ENCODE peak calls at places on chromosomes 13 and 19, in nine cellular contexts. H is A673, T is GM23338, D is mucosa of descending colon, P is NT2/D1, N is suprapubic skin, G is cardiac muscle cell, W is transverse colon, E is IMR-90. J is an unnamed sample. For H3K36me3 and H3K4me1, the result is how much of the 10 kb centered on the place peaks cover.

GRCh38 chr13:40598599-40598998 is 67.8 kb downstream of the FOXO1 start:
- DNase-seq in G (no peak), E (no peak), N (no peak), W (no peak), D (no peak), T (no peak), P (no peak), H (no peak), J (no peak)

GRCh38 chr13:89628567-89628966 is 1718.9 kb upstream of the MIR17HG start:
- DNase-seq in H (no peak), T (no peak), E (no peak), W (no peak), P (no peak), D (no peak), N (no peak), G (no peak), J (peak)

GRCh38 chr13:102033316-102033715 is 368.5 kb downstream of the FGF14 start:
- DNase-seq in D (no peak), P (no peak), T (no peak), N (no peak), G (no peak), E (no peak), W (no peak), H (no peak), J (no peak)

GRCh38 chr13:45807520-45808099 is 43.9 kb downstream of the SIAH3 start:
- DNase-seq in H (peak), G (peak), T (peak), D (no peak), N (no peak), W (no peak), E (peak), P (peak), J (peak)

GRCh38 chr13:99418663-99419140 is 82.6 kb upstream of the TM9SF2 start:
- DNase-seq in G (no peak), H (no peak), N (peak), T (no peak), D (no peak), E (no peak), W (no peak), P (no peak), J (no peak)

GRCh38 chr19:4557971-4558941 is 1.2 kb downstream of the SEMA6B start:
- DNase-seq in G (peak), H (peak), D (no peak), T (peak), W (peak), N (no peak), E (no peak), P (peak), J (peak)

GRCh38 chr13:99215466-99215865 is 14.8 kb downstream of the UBAC2 start:
- DNase-seq in G (no peak), D (peak), N (no peak), T (no peak), E (no peak), P (no peak), W (no peak), H (no peak), J (no peak)

GRCh38 chr13:110262494-110262893 is 44.5 kb downstream of the COL4A1 start:
- DNase-seq in N (no peak), T (no peak), H (no peak), D (no peak), W (no peak), G (no peak), P (no peak), E (no peak), J (no peak)

GRCh38 chr13:34065915-34066314 is 248.0 kb downstream of the RFC3 start:
- DNase-seq in W (no peak), P (no peak), N (no peak), D (no peak), H (no peak), E (no peak), G (no peak), T (no peak), J (no peak)

GRCh38 chr13:94525781-94526180 is 46.3 kb upstream of the DCT start:
- DNase-seq in N (no peak), G (no peak), P (no peak), E (no peak), H (no peak), D (no peak), W (no peak), T (no peak), J (no peak)

GRCh38 chr19:45400192-45400591 is 4.7 kb downstream of the PPP1R13L start:
- DNase-seq in E (no peak), H (no peak), N (no peak), W (no peak), T (no peak), D (no peak), P (no peak), G (no peak), J (no peak)

GRCh38 chr13:44219808-44220544 is 153.6 kb upstream of the SERP2 start:
- DNase-seq in G (peak), P (no peak), E (peak), H (no peak), T (no peak), D (no peak), N (no peak), W (no peak), J (no peak)

GRCh38 chr19:38924383-38924782 is 6.2 kb downstream of the SARS2 start:
- DNase-seq in E (no peak), W (no peak), G (no peak), H (no peak), P (no peak), N (no peak), T (no peak), D (no peak), J (no peak)

GRCh38 chr13:92362717-92363116 is 863.9 kb upstream of the GPC6 start:
- DNase-seq in G (peak), T (no peak), E (peak), D (no peak), H (no peak), W (no peak), N (no peak), P (no peak), J (no peak)

GRCh38 chr13:113548171-113548641 is 36.3 kb upstream of the TFDP1 start:
- DNase-seq in H (no peak), T (no peak), E (no peak), N (no peak), G (peak), P (no peak), D (no peak), W (peak), J (no peak)

GRCh38 chr13:83085186-83085900 is 796.9 kb downstream of the SLITRK1 start:
- DNase-seq in D (no peak), P (no peak), T (no peak), G (peak), H (peak), N (no peak), W (no peak), E (peak), J (no peak)

GRCh38 chr19:8096071-8096470 is 43.5 kb downstream of the CCL25 start:
- DNase-seq in N (no peak), P (no peak), W (no peak), E (no peak), D (no peak), G (no peak), T (peak), H (no peak), J (no peak)

GRCh38 chr13:110264685-110265275 is 42.2 kb downstream of the COL4A1 start:
- DNase-seq in N (no peak), P (no peak), G (no peak), D (no peak), E (no peak), T (no peak), H (no peak), W (no peak), J (no peak)

GRCh38 chr13:95137096-95137495 is 164.2 kb downstream of the ABCC4 start:
- DNase-seq in H (peak), P (no peak), D (no peak), T (no peak), N (no peak), E (peak), G (no peak), W (no peak), J (no peak)

GRCh38 chr19:30090476-30090875 is 148.4 kb downstream of the URI1 start:
- DNase-seq in E (no peak), N (no peak), T (no peak), W (no peak), H (no peak), D (no peak), P (no peak), G (no peak), J (no peak)

GRCh38 chr13:41019027-41019487 is at the start of gene ELF1:
- DNase-seq in T (peak), W (peak), P (no peak), N (no peak), H (peak), D (peak), G (peak), E (peak), J (no peak)

GRCh38 chr13:76014618-76015315 is 378.6 kb downstream of the LMO7 start:
- DNase-seq in G (peak), W (no peak), P (no peak), N (no peak), E (peak), D (no peak), H (no peak), T (no peak), J (no peak)

GRCh38 chr13:32314968-32315254 is 252 bp downstream of the ZAR1L start:
- DNase-seq in D (no peak), P (no peak), T (peak), H (peak), W (peak), G (peak), N (no peak), E (peak), J (peak)

GRCh38 chr13:110944121-110944967 is 29.5 kb upstream of the ANKRD10 start:
- DNase-seq in T (peak), G (peak), W (peak), P (no peak), D (no peak), E (peak), H (peak), N (no peak), J (peak)

GRCh38 chr19:49019242-49019932 is 2.5 kb upstream of the LHB start:
- DNase-seq in H (peak), G (peak), T (peak), W (peak), D (peak), N (peak), P (peak), E (peak), J (peak)

GRCh38 chr13:106275441-106276032 is 259.9 kb downstream of the EFNB2 start:
- DNase-seq in T (no peak), H (no peak), D (no peak), E (no peak), W (no peak), N (no peak), P (no peak), G (peak), J (no peak)

GRCh38 chr13:92175330-92175729 is 776.9 kb downstream of the GPC5 start:
- DNase-seq in P (peak), W (no peak), T (peak), D (no peak), H (peak), N (no peak), G (peak), E (peak), J (peak)

GRCh38 chr13:38998739-38999138 is 8.1 kb upstream of the STOML3 start:
- DNase-seq in N (no peak), E (no peak), D (no peak), T (no peak), W (no peak), G (no peak), P (no peak), H (no peak), J (no peak)

GRCh38 chr19:50663280-50663790 is 14.1 kb downstream of the C19orf81 start:
- DNase-seq in T (no peak), G (no peak), W (no peak), D (no peak), P (no peak), E (no peak), N (no peak), H (no peak), J (peak)

GRCh38 chr13:30847697-30848307 is 58.3 kb upstream of the MEDAG start:
- DNase-seq in H (peak), D (no peak), T (no peak), P (no peak), W (no peak), G (peak), E (peak), N (no peak), J (no peak)

GRCh38 chr13:85798999-85799646 is at the start of gene SLITRK6:
- DNase-seq in G (peak), N (no peak), D (no peak), T (peak), H (peak), E (peak), W (no peak), P (peak), J (peak)

GRCh38 chr13:35791191-35791902 is 314.9 kb upstream of the MAB21L1 start:
- DNase-seq in T (no peak), G (peak), N (no peak), P (no peak), H (no peak), E (peak), D (no peak), W (no peak), J (no peak)

GRCh38 chr13:112242777-112243176 is 133.4 kb upstream of the SPACA7 start:
- DNase-seq in N (no peak), T (no peak), G (no peak), W (no peak), P (no peak), E (no peak), H (no peak), D (no peak), J (no peak)

GRCh38 chr19:5691930-5692784 is 2.1 kb downstream of the RPL36 start:
- DNase-seq in E (peak), N (no peak), P (no peak), G (no peak), T (peak), W (no peak), H (no peak), D (no peak), J (peak)

GRCh38 chr19:5692785-5693194 is 2.7 kb downstream of the RPL36 start:
- DNase-seq in D (no peak), T (no peak), H (no peak), W (no peak), E (no peak), G (no peak), P (no peak), N (no peak), J (no peak)

GRCh38 chr19:5694952-5695648 is 5.0 kb downstream of the RPL36 start:
- DNase-seq in T (peak), D (no peak), G (no peak), P (no peak), H (no peak), W (no peak), E (no peak), N (no peak), J (peak)

GRCh38 chr19:5694167-5694951 is 4.3 kb downstream of the RPL36 start:
- DNase-seq in W (no peak), N (no peak), E (no peak), T (no peak), P (no peak), G (no peak), D (no peak), H (no peak), J (no peak)

GRCh38 chr19:5693195-5694166 is 3.4 kb downstream of the RPL36 start:
- DNase-seq in E (no peak), W (no peak), D (no peak), H (no peak), G (no peak), T (no peak), P (no peak), N (no peak), J (no peak)
- H3K36me3 ChIP-seq in E (half or more), W (under half), D (under half), H (half or more), G (under half), T (under half), P (half or more), N (half or more), J (half or more)

GRCh38 chr19:10111405-10111811 is at the start of gene P2RY11:
- DNase-seq in D (peak), G (no peak), T (no peak), W (peak), E (no peak), P (no peak), H (no peak), N (no peak), J (peak)

GRCh38 chr19:10112037-10112751 is 701 bp downstream of the P2RY11 start:
- DNase-seq in T (no peak), G (peak), E (no peak), N (no peak), D (peak), W (peak), H (no peak), P (no peak), J (no peak)

GRCh38 chr19:10110972-10111317 is 548 bp upstream of the P2RY11 start:
- DNase-seq in G (no peak), P (no peak), H (no peak), W (no peak), E (no peak), N (no peak), T (no peak), D (no peak), J (no peak)

GRCh38 chr19:10109528-10109927 is 2.0 kb upstream of the P2RY11 start:
- DNase-seq in N (no peak), T (no peak), D (no peak), G (no peak), P (no peak), E (no peak), W (no peak), H (no peak), J (no peak)

DNA sequence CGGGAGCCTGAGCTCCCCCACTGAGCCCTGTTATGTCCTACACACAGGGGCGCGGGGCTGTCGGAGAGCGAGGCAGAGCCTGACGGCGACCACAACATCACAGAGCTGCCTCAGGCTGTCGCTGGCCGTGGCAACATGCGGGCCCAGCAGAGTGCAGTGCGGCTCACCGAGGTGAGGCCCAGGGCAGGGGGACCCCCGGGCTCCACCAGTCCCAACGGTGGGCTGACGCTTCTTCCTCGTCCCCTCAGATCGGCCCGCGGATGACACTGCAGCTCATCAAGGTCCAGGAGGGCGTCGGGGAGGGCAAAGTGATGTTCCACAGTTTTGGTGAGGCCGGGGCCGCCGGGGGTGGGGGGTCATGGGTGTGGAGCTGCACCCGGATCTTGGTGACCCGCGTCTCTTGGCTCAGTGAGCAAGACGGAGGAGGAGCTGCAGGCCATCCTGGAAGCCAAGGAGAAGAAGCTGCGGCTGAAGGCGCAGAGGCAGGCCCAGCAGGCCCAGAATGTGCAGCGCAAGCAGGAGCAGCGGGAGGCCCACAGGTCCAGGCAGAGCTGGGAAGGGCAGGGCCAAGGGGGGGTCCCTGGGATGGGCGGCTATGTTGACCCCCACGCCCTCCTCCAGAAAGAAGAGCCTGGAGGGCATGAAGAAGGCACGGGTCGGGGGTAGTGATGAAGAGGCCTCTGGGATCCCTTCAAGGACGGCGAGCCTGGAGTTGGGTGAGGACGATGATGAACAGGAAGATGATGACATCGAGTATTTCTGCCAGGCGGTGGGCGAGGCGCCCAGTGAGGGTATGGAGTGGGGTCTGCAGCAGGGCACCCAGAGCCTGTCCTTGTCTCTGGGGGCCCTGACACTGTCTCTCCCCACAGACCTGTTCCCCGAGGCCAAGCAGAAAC is 1.2 kb upstream of the P2RY11 start:
- DNase-seq in P (no peak), T (no peak), N (no peak), E (no peak), D (no peak), G (no peak), W (peak), H (no peak), J (no peak)
- H3K4me1 ChIP-seq in P (under half), T (under half), N (under half), E (under half), D (under half), G (under half), W (under half), H (under half), J (under half)

DNA sequence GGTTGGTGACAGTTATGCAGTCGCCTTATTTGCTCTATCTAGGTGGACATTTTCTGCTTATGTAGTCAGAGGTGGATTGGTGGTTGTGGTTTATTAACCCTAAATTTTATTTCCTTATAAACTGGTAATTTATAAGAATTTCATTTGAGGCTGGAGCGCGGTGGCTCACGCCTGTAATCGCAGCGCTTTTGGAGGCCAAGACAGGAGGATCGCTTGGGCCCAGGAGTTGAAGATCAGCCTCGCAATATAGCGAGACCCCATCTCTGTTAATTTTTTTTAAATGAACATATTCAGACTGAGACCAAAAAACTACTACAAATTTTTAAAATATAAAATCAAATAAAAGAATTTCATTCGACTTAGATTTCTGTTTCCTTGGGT is 810 bp downstream of the ZNF627 start:
- DNase-seq in W (no peak), T (no peak), N (no peak), G (no peak), P (no peak), D (no peak), H (no peak), E (no peak), J (no peak)
- H3K36me3 ChIP-seq in W (under half), T (under half), N (under half), G (under half), P (under half), D (under half), H (under half), E (under half), J (under half)

GRCh38 chr19:28502879-28503734 is 709.8 kb downstream of the UQCRFS1 start:
- DNase-seq in N (no peak), E (no peak), D (no peak), G (no peak), T (no peak), W (no peak), H (no peak), P (no peak), J (no peak)
- H3K4me1 ChIP-seq in N (under half), E (under half), D (under half), G (under half), T (under half), W (under half), H (under half), P (under half), J (under half)

GRCh38 chr19:16205205-16206045 is 7.7 kb downstream of the AP1M1 start:
- DNase-seq in D (no peak), W (no peak), N (no peak), G (no peak), P (no peak), T (no peak), E (no peak), H (no peak), J (no peak)

GRCh38 chr19:16207490-16208025 is 9.8 kb downstream of the AP1M1 start:
- DNase-seq in E (no peak), W (no peak), D (no peak), P (no peak), G (no peak), N (no peak), H (no peak), T (no peak), J (no peak)

GRCh38 chr19:16207063-16207462 is 9.4 kb downstream of the AP1M1 start:
- DNase-seq in G (no peak), P (no peak), H (no peak), E (no peak), W (no peak), N (no peak), T (no peak), D (no peak), J (no peak)

GRCh38 chr19:16206046-16206605 is 8.4 kb downstream of the AP1M1 start:
- DNase-seq in G (no peak), D (no peak), T (no peak), N (no peak), E (no peak), H (no peak), P (no peak), W (no peak), J (no peak)

GRCh38 chr19:16206637-16207036 is 8.9 kb downstream of the AP1M1 start:
- DNase-seq in T (no peak), P (no peak), E (no peak), H (no peak), G (no peak), N (no peak), D (no peak), W (no peak), J (no peak)
- H3K36me3 ChIP-seq in T (under half), P (half or more), E (half or more), H (under half), G (under half), N (half or more), D (under half), W (under half), J (half or more)

GRCh38 chr19:55347442-55348009 is 7.0 kb downstream of the COX6B2 start:
- DNase-seq in E (no peak), H (no peak), P (no peak), N (no peak), D (no peak), T (no peak), G (no peak), W (no peak), J (no peak)
- H3K4me1 ChIP-seq in E (under half), H (under half), P (under half), N (under half), D (under half), T (under half), G (under half), W (under half), J (under half)